ENCODE peak calls at places on chromosome 13, in nine cellular contexts. C, R, Q, F, X, S, Z, L and A are unnamed samples.
A peak's percentile ranks its signal among the peaks of the same experiment; 100 is the strongest.

GRCh38 chr13:38053896-38054295 is 184.3 kb upstream of the TRPC4 start:
- DNase-seq in C (no peak), R (no peak), Q (no peak), F (no peak), X (no peak), S (no peak), Z (no peak), L (no peak), A (no peak)

GRCh38 chr13:106967391-106967790 is 399.5 kb upstream of the ARGLU1 start:
- DNase-seq in C (no peak), R (no peak), Q (no peak), F (no peak), X (no peak), S (no peak), Z (no peak), L (no peak), A (no peak)

GRCh38 chr13:44300895-44301638 is 72.6 kb upstream of the SERP2 start:
- DNase-seq in C (peak; percentile 60), R (peak; percentile 74), Q (no peak), F (peak; percentile 77), X (peak; percentile 92), S (no peak), Z (no peak), L (no peak), A (no peak)

GRCh38 chr13:31627097-31627496 is 112.2 kb upstream of the RXFP2 start:
- DNase-seq in C (no peak), R (no peak), Q (no peak), F (no peak), X (peak; percentile 19), S (no peak), Z (no peak), L (no peak), A (no peak)

GRCh38 chr13:46101488-46102289 is 3.1 kb downstream of the CPB2 start:
- DNase-seq in C (no peak), R (no peak), Q (no peak), F (no peak), X (no peak), S (peak; percentile 5), Z (no peak), L (no peak), A (no peak)

GRCh38 chr13:113666324-113666660 is 727 bp upstream of the GRK1 start:
- DNase-seq in C (peak; percentile 12), R (no peak), Q (no peak), F (peak; percentile 51), X (no peak), S (no peak), Z (no peak), L (no peak), A (no peak)

GRCh38 chr13:110771194-110771593 is 57.7 kb downstream of the ING1 start:
- DNase-seq in C (no peak), R (no peak), Q (no peak), F (no peak), X (no peak), S (no peak), Z (no peak), L (no peak), A (no peak)

GRCh38 chr13:48436661-48437242 is 23.8 kb upstream of the LPAR6 start:
- DNase-seq in C (no peak), R (no peak), Q (no peak), F (no peak), X (no peak), S (no peak), Z (no peak), L (no peak), A (no peak)

GRCh38 chr13:96053003-96053703 is at the start of gene UGGT2:
- DNase-seq in C (peak; percentile 93), R (peak; percentile 94), Q (peak; percentile 87), F (peak; percentile 97), X (peak; percentile 90), S (no peak), Z (peak; percentile 77), L (no peak), A (peak; percentile 63)

GRCh38 chr13:105799155-105799554 is 736.3 kb downstream of the EFNB2 start:
- DNase-seq in C (no peak), R (no peak), Q (no peak), F (no peak), X (no peak), S (no peak), Z (no peak), L (no peak), A (no peak)
- H3K9me3 ChIP-seq in C (no peaks in the 10 kb centered on the region), R (no peaks in the 10 kb centered on the region), Q (no peaks in the 10 kb centered on the region), F (no peaks in the 10 kb centered on the region), X (no peaks in the 10 kb centered on the region), S (no peaks in the 10 kb centered on the region), Z (no peaks in the 10 kb centered on the region), L (no peaks in the 10 kb centered on the region), A (no peaks in the 10 kb centered on the region)

GRCh38 chr13:68996671-68997030 is 1111.0 kb upstream of the ATXN8OS start:
- DNase-seq in C (no peak), R (no peak), Q (no peak), F (no peak), X (no peak), S (no peak), Z (no peak), L (no peak), A (no peak)
- H3K4me3 ChIP-seq in C (no peak overlapping the region), R (no peak overlapping the region), Q (no peak overlapping the region), F (no peak overlapping the region), X (no peak overlapping the region), S (no peak overlapping the region), Z (no peak overlapping the region), L (no peak overlapping the region), A (no peak overlapping the region)

GRCh38 chr13:107992542-107992941 is 222.8 kb downstream of the LIG4 start:
- DNase-seq in C (no peak), R (no peak), Q (no peak), F (no peak), X (no peak), S (no peak), Z (no peak), L (no peak), A (no peak)
- H3K9me3 ChIP-seq in C (no peaks in the 10 kb centered on the region), R (no peaks in the 10 kb centered on the region), Q (no peaks in the 10 kb centered on the region), F (no peaks in the 10 kb centered on the region), X (no peaks in the 10 kb centered on the region), S (no peaks in the 10 kb centered on the region), Z (no peaks in the 10 kb centered on the region), L (no peaks in the 10 kb centered on the region), A (no peaks in the 10 kb centered on the region)

GRCh38 chr13:73677041-73677589 is 457.1 kb downstream of the KLF12 start:
- DNase-seq in C (no peak), R (no peak), Q (no peak), F (no peak), X (peak; percentile 95), S (no peak), Z (no peak), L (no peak), A (no peak)
- H3K4me3 ChIP-seq in C (no peak overlapping the region), R (no peak overlapping the region), Q (no peak overlapping the region), F (no peak overlapping the region), X (no peak overlapping the region), S (no peak overlapping the region), Z (no peak overlapping the region), L (no peak overlapping the region), A (no peak overlapping the region)

GRCh38 chr13:25881946-25882574 is 169.8 kb downstream of the SHISA2 start:
- DNase-seq in C (no peak), R (no peak), Q (no peak), F (no peak), X (no peak), S (no peak), Z (no peak), L (no peak), A (peak; percentile 20)

GRCh38 chr13:25876256-25876655 is 175.6 kb downstream of the SHISA2 start:
- DNase-seq in C (no peak), R (no peak), Q (no peak), F (no peak), X (no peak), S (no peak), Z (no peak), L (no peak), A (no peak)

GRCh38 chr13:25882732-25883357 is 169.0 kb downstream of the SHISA2 start:
- DNase-seq in C (no peak), R (no peak), Q (no peak), F (no peak), X (no peak), S (no peak), Z (no peak), L (no peak), A (no peak)

GRCh38 chr13:25881136-25881926 is 170.5 kb downstream of the SHISA2 start:
- DNase-seq in C (no peak), R (no peak), Q (no peak), F (no peak), X (no peak), S (no peak), Z (no peak), L (no peak), A (no peak)

GRCh38 chr13:25879466-25879865 is 172.3 kb downstream of the SHISA2 start:
- DNase-seq in C (no peak), R (no peak), Q (no peak), F (no peak), X (no peak), S (no peak), Z (no peak), L (no peak), A (no peak)
- H3K9me3 ChIP-seq in C (no peaks in the 10 kb centered on the region), R (no peaks in the 10 kb centered on the region), Q (no peaks in the 10 kb centered on the region), F (no peaks in the 10 kb centered on the region), X (no peaks in the 10 kb centered on the region), S (no peaks in the 10 kb centered on the region), Z (no peaks in the 10 kb centered on the region), L (no peaks in the 10 kb centered on the region), A (no peaks in the 10 kb centered on the region)